ENCODE peak calls at places on chromosomes 4 and X, in six cellular contexts. D is right atrium auricular region; X is CD8-positive, alpha-beta T cell; G is tibial artery; Z is right lobe of liver; R is OCI-LY7. L is an unnamed sample. For H3K4me1, the result is how much of the 10 kb centered on the place peaks cover.

GRCh38 chr4:56643596-56643995 is 37.5 kb downstream of the HOPX start:
- DNase-seq in D (no peak), X (no peak), G (no peak), Z (no peak), R (no peak), L (no peak)

GRCh38 chrX:21638311-21638710 is 19.8 kb downstream of the KLHL34 start:
- DNase-seq in D (no peak), X (no peak), G (no peak), Z (no peak), R (no peak), L (no peak)

GRCh38 chrX:101617211-101618191 is at the start of gene ARMCX6:
- DNase-seq in D (peak), X (peak), G (peak), Z (peak), R (peak), L (peak)

GRCh38 chrX:108022491-108023089 is 22.3 kb upstream of the VSIG1 start:
- DNase-seq in D (no peak), X (no peak), G (no peak), Z (no peak), R (no peak), L (no peak)

GRCh38 chr4:15918484-15919129 is 19.9 kb downstream of the FGFBP1 start:
- DNase-seq in D (no peak), X (no peak), G (no peak), Z (no peak), R (no peak), L (no peak)

GRCh38 chrX:110087485-110088356 is 84.8 kb downstream of the TMEM164 start:
- DNase-seq in D (no peak), X (no peak), G (no peak), Z (no peak), R (no peak), L (peak)

GRCh38 chr4:184215709-184216328 is 1.9 kb downstream of the ENPP6 start:
- DNase-seq in D (no peak), X (no peak), G (no peak), Z (no peak), R (no peak), L (no peak)

GRCh38 chr4:20393486-20394100 is 141.9 kb downstream of the SLIT2 start:
- DNase-seq in D (no peak), X (no peak), G (no peak), Z (no peak), R (no peak), L (no peak)

GRCh38 chr4:146243141-146243882 is 29.0 kb downstream of the REELD1 start:
- DNase-seq in D (no peak), X (peak), G (no peak), Z (no peak), R (peak), L (no peak)

GRCh38 chrX:64352084-64352483 is 43.2 kb downstream of the MTMR8 start:
- DNase-seq in D (no peak), X (no peak), G (no peak), Z (no peak), R (no peak), L (no peak)

GRCh38 chr4:76758290-76758882 is 139.6 kb downstream of the SOWAHB start:
- DNase-seq in D (no peak), X (no peak), G (no peak), Z (no peak), R (peak), L (no peak)

GRCh38 chr4:89757154-89757723 is 79.7 kb downstream of the SNCA start:
- DNase-seq in D (no peak), X (no peak), G (no peak), Z (no peak), R (no peak), L (no peak)

GRCh38 chr4:40745585-40745984 is 4.2 kb upstream of the NSUN7 start:
- DNase-seq in D (no peak), X (no peak), G (no peak), Z (no peak), R (no peak), L (no peak)

GRCh38 chr4:14028862-14029261 is 401.3 kb upstream of the BOD1L1 start:
- DNase-seq in D (no peak), X (no peak), G (no peak), Z (no peak), R (no peak), L (no peak)

GRCh38 chr4:76148142-76148849 is at the start of gene NUP54:
- DNase-seq in D (peak), X (peak), G (peak), Z (peak), R (peak), L (peak)

GRCh38 chr4:107243141-107243779 is 207.1 kb upstream of the DKK2 start:
- DNase-seq in D (no peak), X (no peak), G (no peak), Z (no peak), R (no peak), L (no peak)

GRCh38 chrX:74133156-74133796 is 170.7 kb upstream of the ZCCHC13 start:
- DNase-seq in D (no peak), X (peak), G (no peak), Z (no peak), R (peak), L (no peak)

GRCh38 chr4:85736576-85736975 is 261.6 kb downstream of the ARHGAP24 start:
- DNase-seq in D (no peak), X (no peak), G (no peak), Z (no peak), R (no peak), L (no peak)

GRCh38 chr4:176153124-176153523 is 42.3 kb downstream of the SPATA4 start:
- DNase-seq in D (no peak), X (no peak), G (no peak), Z (no peak), R (no peak), L (no peak)

GRCh38 chr4:176149680-176150079 is 45.7 kb downstream of the SPATA4 start:
- DNase-seq in D (no peak), X (no peak), G (no peak), Z (no peak), R (no peak), L (no peak)

GRCh38 chr4:176150704-176151103 is 44.7 kb downstream of the SPATA4 start:
- DNase-seq in D (no peak), X (no peak), G (no peak), Z (no peak), R (no peak), L (no peak)

GRCh38 chr4:176150283-176150682 is 45.1 kb downstream of the SPATA4 start:
- DNase-seq in D (no peak), X (no peak), G (no peak), Z (no peak), R (peak), L (no peak)
- TF ChIP-seq CTCF in D (peak), X (peak), G (peak), Z (peak), R (peak), L (peak)

GRCh38 chrX:7218321-7219152 is 70.6 kb upstream of the PUDP start:
- DNase-seq in D (no peak), X (no peak), G (no peak), Z (no peak), R (peak), L (no peak)

GRCh38 chrX:7225338-7225737 is 77.4 kb upstream of the PUDP start:
- DNase-seq in D (no peak), X (no peak), G (no peak), Z (no peak), R (no peak), L (no peak)

GRCh38 chrX:7228226-7228625 is 80.3 kb upstream of the PUDP start:
- DNase-seq in D (no peak), X (no peak), G (no peak), Z (no peak), R (no peak), L (no peak)

GRCh38 chrX:7219153-7219705 is 71.3 kb upstream of the PUDP start:
- DNase-seq in D (no peak), X (no peak), G (no peak), Z (no peak), R (peak), L (no peak)

GRCh38 chrX:7223271-7223670 is 75.3 kb upstream of the PUDP start:
- DNase-seq in D (no peak), X (no peak), G (no peak), Z (no peak), R (no peak), L (no peak)
- H3K4me1 ChIP-seq in D (under half), X (under half), G (under half), Z (under half), R (half or more), L (under half)

DNA sequence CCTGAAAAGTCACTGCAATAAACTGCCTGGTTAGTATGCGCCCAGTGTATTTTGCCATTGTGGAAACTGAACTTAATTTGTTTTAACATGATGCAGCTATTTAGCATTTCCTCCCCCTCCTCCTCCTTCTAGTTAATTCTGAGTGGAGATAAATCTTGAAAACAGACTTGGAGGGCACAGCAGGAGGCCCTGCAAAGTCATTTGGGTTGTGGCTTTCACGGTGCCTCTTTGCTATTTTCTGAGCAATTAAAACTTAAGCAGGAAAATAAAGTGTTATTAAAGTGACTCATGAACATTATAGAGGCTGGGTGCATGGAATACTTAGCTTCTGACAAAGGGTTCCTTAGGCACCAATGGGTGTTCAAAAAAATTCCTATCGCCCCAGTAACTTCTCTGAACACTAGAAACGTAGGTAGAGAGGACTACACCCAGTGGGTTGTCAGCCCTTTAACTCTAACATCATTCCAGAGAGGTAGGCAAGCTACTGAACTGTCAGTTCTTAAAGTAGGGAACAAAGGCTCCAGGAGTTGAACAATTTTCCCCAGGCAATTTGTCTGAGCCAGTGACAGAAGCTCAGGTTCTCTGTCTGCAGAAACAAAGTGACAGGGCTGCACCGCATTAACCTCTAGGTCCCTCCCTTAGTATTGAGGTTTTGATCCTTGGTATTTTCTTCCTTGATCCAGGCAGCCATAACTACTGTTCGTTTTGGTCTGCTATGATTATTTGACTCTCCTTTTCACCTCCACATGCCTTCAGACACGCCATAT is 158.3 kb upstream of the KIT start:
- DNase-seq in D (no peak), X (no peak), G (no peak), Z (no peak), R (no peak), L (no peak)
- H3K27ac ChIP-seq in D (no peak), X (no peak), G (no peak), Z (no peak), R (no peak), L (no peak)

DNA sequence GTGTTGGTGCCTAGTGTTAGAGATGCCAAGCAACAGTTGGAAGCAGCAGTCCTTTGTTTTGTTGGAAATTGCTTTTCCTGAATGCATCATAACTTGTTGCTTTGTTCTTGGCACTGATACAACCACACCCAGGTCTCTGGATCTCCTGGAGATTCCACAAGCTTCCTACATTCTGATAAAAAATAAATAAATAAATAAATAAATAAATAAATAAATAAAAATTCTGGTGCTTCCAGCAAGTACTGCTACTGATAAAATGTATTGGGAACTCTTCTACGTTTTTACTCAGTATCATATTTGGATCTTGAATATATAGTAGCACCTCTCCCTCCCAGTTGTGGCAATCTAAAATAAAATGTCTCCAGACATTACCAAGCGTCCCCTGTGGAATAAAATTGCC is 62.7 kb upstream of the GRID2 start:
- DNase-seq in D (no peak), X (no peak), G (no peak), Z (no peak), R (no peak), L (no peak)
- TF ChIP-seq CTCF in D (no peak), X (no peak), G (no peak), Z (no peak), R (no peak), L (no peak)

DNA sequence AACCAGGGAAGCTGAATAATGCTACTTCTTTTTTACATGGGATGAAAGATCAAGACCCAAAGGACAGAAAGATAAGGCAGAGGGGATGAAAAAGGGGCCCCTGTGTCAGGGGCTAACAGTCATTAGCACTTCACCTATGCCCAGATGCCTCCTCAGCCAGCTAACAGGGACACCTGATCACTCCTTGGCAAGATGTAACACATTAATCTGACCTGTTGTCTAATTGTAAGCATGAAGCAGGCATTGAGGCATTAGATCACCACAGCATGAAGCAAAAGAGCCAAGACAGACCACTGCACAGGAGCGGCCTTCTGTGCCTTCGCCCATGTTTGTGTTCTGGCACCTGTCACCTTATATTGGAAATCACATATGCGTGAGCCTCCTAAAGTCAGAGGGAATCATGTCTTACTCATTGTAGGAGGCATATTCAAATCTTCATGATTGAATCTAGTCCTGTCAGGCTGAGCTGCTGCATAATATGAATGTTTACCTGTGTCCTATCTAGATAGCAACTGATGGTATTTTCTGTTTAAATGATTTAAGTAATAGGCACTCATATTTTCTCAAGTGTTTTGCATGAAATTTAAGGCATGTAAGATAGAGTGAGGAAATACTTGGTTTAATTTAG is 48.4 kb downstream of the PTTG2 start:
- DNase-seq in D (no peak), X (no peak), G (no peak), Z (no peak), R (no peak), L (no peak)
- H3K4me1 ChIP-seq in D (under half), X (under half), G (under half), Z (under half), R (half or more), L (under half)

DNA sequence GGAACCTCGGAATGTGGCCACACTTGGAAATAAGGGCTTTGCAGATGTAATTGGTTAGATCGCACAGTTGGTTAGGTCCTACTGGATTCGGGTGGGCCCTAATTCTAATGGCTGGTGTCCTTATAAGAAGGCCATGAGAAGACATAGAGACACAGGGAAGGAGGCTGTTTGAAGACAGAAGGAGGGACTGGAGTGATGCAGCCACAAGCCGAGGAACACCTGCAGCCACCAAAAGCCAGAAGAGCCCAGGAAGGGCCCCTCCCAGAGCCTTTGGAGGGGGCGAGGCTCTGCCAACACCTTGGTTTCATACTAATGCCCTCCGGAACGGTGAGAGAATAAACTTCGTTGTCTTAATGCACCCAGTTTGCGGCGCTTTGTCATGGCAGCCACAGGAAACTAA is 47.0 kb downstream of the EVC start:
- DNase-seq in D (peak), X (no peak), G (peak), Z (no peak), R (no peak), L (no peak)
- H3K27ac ChIP-seq in D (no peak), X (no peak), G (no peak), Z (no peak), R (no peak), L (no peak)

GRCh38 chr4:177375971-177376370 is 66.3 kb downstream of the AGA start:
- DNase-seq in D (no peak), X (no peak), G (no peak), Z (no peak), R (no peak), L (no peak)

GRCh38 chr4:177384856-177385396 is 57.3 kb downstream of the AGA start:
- DNase-seq in D (no peak), X (no peak), G (no peak), Z (no peak), R (no peak), L (no peak)

GRCh38 chr4:177385576-177386320 is 56.5 kb downstream of the AGA start:
- DNase-seq in D (no peak), X (no peak), G (no peak), Z (no peak), R (no peak), L (no peak)

GRCh38 chr4:177381762-177382310 is 60.4 kb downstream of the AGA start:
- DNase-seq in D (no peak), X (no peak), G (no peak), Z (no peak), R (no peak), L (no peak)

GRCh38 chr4:177380730-177381287 is 61.4 kb downstream of the AGA start:
- DNase-seq in D (no peak), X (no peak), G (no peak), Z (no peak), R (peak), L (no peak)
- TF ChIP-seq CTCF in D (no peak), X (no peak), G (no peak), Z (no peak), R (peak), L (no peak)

DNA sequence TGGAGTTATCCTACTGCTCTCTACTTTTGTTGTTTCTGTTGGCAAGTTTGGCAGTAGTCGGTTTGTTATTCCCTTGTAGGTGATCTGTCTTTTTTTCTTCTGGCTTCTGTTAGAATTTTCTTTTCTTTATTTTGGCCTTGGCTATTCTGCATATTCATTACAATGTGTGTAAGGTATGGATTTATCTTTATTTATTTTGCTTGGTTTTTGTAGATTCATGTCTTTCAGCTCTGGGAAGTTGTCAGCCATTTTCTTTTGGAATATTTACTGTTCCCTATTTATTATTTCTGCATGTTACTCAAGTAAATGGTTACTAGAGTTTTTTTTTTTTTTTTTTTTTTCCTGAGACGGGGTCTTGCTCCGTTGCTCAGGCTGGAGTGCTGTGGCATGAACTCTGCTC is 12.6 kb downstream of the ADD1 start:
- DNase-seq in D (no peak), X (no peak), G (no peak), Z (no peak), R (no peak), L (no peak)
- H3K4me1 ChIP-seq in D (under half), X (half or more), G (under half), Z (half or more), R (under half), L (half or more)

GRCh38 chr4:147830102-147830463 is 98.2 kb downstream of the ARHGAP10 start:
- DNase-seq in D (no peak), X (no peak), G (no peak), Z (no peak), R (no peak), L (no peak)

GRCh38 chr4:147830987-147831386 is 99.1 kb downstream of the ARHGAP10 start:
- DNase-seq in D (no peak), X (no peak), G (no peak), Z (no peak), R (no peak), L (no peak)

GRCh38 chr4:147829401-147830101 is 97.7 kb downstream of the ARHGAP10 start:
- DNase-seq in D (peak), X (no peak), G (peak), Z (no peak), R (no peak), L (peak)

GRCh38 chr4:147833254-147833653 is 101.4 kb downstream of the ARHGAP10 start:
- DNase-seq in D (no peak), X (no peak), G (no peak), Z (no peak), R (no peak), L (no peak)

DNA sequence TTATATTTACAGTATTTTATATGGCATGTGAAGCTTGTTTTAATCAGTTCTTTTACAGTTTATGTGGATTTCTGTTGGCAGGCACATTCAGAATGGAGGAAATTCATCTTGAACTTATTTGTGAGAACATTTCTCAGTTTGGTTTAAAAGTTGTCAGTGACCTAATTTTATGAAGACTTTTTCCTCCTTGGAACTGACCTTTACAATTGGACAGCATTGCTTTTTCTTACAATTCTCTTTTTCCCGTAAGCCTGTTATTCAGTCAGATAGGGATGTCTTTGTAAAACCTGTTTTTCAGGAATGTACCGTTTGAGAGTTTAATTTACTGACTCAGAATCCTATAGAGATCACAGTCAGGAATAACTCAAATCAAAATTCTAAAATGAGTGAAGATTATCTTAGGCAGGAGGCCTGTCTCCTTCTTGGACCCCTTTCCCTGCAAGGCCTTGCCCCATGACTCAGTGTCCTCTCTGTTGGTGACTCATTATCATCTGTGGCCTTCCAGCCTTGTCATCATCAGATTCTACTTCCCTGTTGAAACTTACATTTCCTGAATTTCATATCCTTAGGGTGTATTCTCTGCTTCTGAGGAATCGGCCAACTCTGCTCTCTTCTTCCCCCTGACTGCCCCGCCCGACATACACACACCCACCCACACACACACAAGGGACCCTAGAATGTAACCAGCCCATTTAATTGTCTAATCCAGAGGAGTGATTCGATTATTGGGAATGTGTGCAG is 99.7 kb downstream of the ARHGAP10 start:
- DNase-seq in D (peak), X (no peak), G (peak), Z (no peak), R (no peak), L (no peak)
- H3K27ac ChIP-seq in D (peak), X (no peak), G (peak), Z (peak), R (no peak), L (peak)

L was measured in psoas muscle.